ENCODE peak calls at places on chromosomes 7 and 10, in ten cellular contexts. U is sigmoid colon, W is heart left ventricle, Q is A549, S is ovary, A is prostate gland, M is esophagus squamous epithelium, P is endothelial cell of umbilical vein, G is breast epithelium, V is gastrocnemius medialis. N is an unnamed sample.
A peak's percentile ranks its signal among the peaks of the same experiment; 100 is the strongest.

GRCh38 chr10:30862486-30862885 is 169.2 kb downstream of the ZNF438 start:
- DNase-seq in P (no peak), Q (no peak), A (no peak), U (no peak), W (no peak), G (no peak), M (no peak), V (no peak), S (no peak), N (no peak)

GRCh38 chr7:25982684-25983083 is 169.3 kb upstream of the NFE2L3 start:
- DNase-seq in U (no peak), S (no peak), Q (no peak), M (no peak), G (no peak), W (no peak), V (no peak), P (no peak), A (no peak), N (no peak)

GRCh38 chr10:76082232-76082631 is 650.8 kb downstream of the LRMDA start:
- DNase-seq in G (no peak), U (no peak), A (no peak), V (no peak), Q (no peak), M (no peak), P (no peak), S (no peak), W (no peak), N (no peak)

GRCh38 chr7:158028290-158028941 is 559.2 kb downstream of the PTPRN2 start:
- DNase-seq in V (no peak), P (no peak), U (peak; percentile 60), S (no peak), Q (no peak), W (no peak), G (no peak), M (no peak), A (peak; percentile 40), N (peak; percentile 54)

GRCh38 chr7:128946936-128947830 is 9.5 kb downstream of the IRF5 start:
- DNase-seq in M (no peak), W (no peak), G (no peak), V (no peak), S (no peak), U (no peak), A (no peak), P (no peak), Q (no peak), N (peak; percentile 72)

GRCh38 chr10:49367600-49367999 is 28.3 kb downstream of the DRGX start:
- DNase-seq in A (no peak), P (no peak), V (no peak), Q (no peak), G (no peak), M (no peak), U (no peak), S (no peak), W (no peak), N (no peak)

GRCh38 chr7:110830778-110831177 is 260.1 kb upstream of the LRRN3 start:
- DNase-seq in S (no peak), W (no peak), P (no peak), U (no peak), Q (no peak), A (no peak), G (no peak), M (no peak), V (no peak), N (no peak)

GRCh38 chr7:157679607-157680006 is 342.8 kb downstream of the DNAJB6 start:
- DNase-seq in M (no peak), W (no peak), U (peak; percentile 54), P (no peak), G (no peak), Q (no peak), S (no peak), V (no peak), A (no peak), N (peak; percentile 62)

GRCh38 chr7:90994121-90994520 is 270.1 kb upstream of the FZD1 start:
- DNase-seq in G (no peak), M (no peak), A (no peak), Q (no peak), P (no peak), U (no peak), S (no peak), W (peak; percentile 22), V (no peak), N (no peak)

GRCh38 chr10:93746844-93747284 is 10.9 kb upstream of the LGI1 start:
- DNase-seq in W (no peak), P (peak; percentile 2), M (no peak), Q (peak; percentile 35), V (no peak), S (no peak), A (no peak), U (no peak), G (peak; percentile 58), N (no peak)

GRCh38 chr10:27742926-27743735 is 2.5 kb downstream of the MKX start:
- DNase-seq in G (no peak), M (no peak), A (no peak), U (peak; percentile 75), V (no peak), W (peak; percentile 21), S (peak; percentile 70), P (peak; percentile 12), Q (no peak), N (peak; percentile 79)

GRCh38 chr10:70602665-70603438 is at the start of gene PRF1:
- DNase-seq in U (no peak), A (no peak), P (no peak), M (no peak), S (no peak), W (no peak), G (peak; percentile 26), V (no peak), Q (no peak), N (peak; percentile 93)

GRCh38 chr7:157690058-157690832 is 353.4 kb downstream of the DNAJB6 start:
- DNase-seq in M (no peak), U (no peak), G (no peak), Q (no peak), W (no peak), V (no peak), S (no peak), P (no peak), A (no peak), N (peak; percentile 59)

GRCh38 chr7:131581241-131582157 is 25.1 kb upstream of the PODXL start:
- DNase-seq in S (peak; percentile 29), M (no peak), U (peak; percentile 70), P (peak; percentile 59), G (peak; percentile 21), W (peak; percentile 86), V (peak; percentile 87), A (no peak), Q (no peak), N (no peak)

GRCh38 chr7:80809545-80809944 is 109.3 kb downstream of the SEMA3C start:
- DNase-seq in P (no peak), M (no peak), G (no peak), W (no peak), U (no peak), Q (no peak), S (no peak), A (no peak), V (no peak), N (no peak)

GRCh38 chr10:6737758-6738463 is 157.8 kb upstream of the PRKCQ start:
- DNase-seq in A (no peak), W (no peak), U (no peak), S (no peak), G (no peak), Q (peak; percentile 39), P (peak; percentile 69), V (no peak), M (no peak), N (no peak)

GRCh38 chr10:62384057-62384446 is 9.9 kb downstream of the ZNF365 start:
- DNase-seq in U (no peak), Q (no peak), A (no peak), V (no peak), P (peak; percentile 31), G (no peak), M (no peak), W (no peak), S (no peak), N (no peak)

GRCh38 chr7:7920056-7920455 is 48.5 kb upstream of the GLCCI1 start:
- DNase-seq in G (no peak), S (no peak), M (no peak), P (no peak), A (no peak), U (no peak), V (no peak), Q (no peak), W (no peak), N (no peak)

DNA sequence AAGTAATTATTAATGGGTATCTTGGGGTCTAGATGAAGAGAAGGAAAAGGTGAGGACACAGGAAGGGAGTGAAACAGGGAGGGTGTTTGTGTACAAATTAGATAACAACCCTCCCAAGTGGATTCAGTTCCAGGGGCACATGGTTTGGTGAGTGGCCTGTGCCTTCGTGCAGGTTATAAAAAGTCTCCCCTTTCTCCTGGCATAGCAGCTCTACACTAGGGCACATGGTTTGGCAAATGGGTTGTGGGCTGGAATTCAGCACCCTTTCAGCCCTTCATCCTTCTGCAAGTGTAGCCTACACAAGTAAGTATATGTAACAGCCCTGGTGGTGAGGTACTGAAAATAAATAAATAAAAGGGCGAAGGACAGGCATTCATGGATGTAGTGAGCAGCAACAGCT is 359.4 kb downstream of the AUTS2 start:
- DNase-seq in S (no peak), U (no peak), P (no peak), W (no peak), Q (no peak), V (no peak), A (no peak), G (no peak), M (no peak), N (no peak)
- H3K4me1 ChIP-seq in S (peaks cover 14% of the 10 kb centered on the region), U (peaks cover 23% of the 10 kb centered on the region), P (no peaks in the 10 kb centered on the region), W (peaks cover 30% of the 10 kb centered on the region), Q (no peaks in the 10 kb centered on the region), V (peaks cover 27% of the 10 kb centered on the region), A (peaks cover 3% of the 10 kb centered on the region), G (peaks cover 7% of the 10 kb centered on the region), M (peaks cover 28% of the 10 kb centered on the region), N (peaks cover 13% of the 10 kb centered on the region)

DNA sequence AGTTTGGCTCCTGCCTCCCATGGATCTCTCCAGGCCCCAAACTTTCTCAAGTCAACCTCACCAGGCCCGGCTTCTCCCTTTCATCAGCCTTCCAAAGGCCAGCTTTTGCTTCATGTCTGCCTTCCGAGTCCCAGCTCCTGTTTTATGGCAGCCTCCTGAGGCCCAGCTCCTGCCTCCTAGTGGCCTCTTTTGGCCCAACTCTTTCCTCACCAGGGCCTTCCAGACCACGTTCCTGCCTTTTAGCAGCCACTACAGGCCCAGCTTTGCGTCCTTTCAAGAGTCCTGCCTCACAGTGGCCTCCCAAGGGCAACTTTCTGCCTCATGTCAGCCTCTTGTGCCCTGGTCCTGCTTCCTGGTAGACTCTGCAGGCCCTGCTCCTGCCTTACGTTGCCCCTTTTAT is 15.3 kb upstream of the TMEM248 start:
- DNase-seq in P (no peak), W (no peak), Q (no peak), G (no peak), M (no peak), S (no peak), A (no peak), V (no peak), U (no peak), N (no peak)
- TF ChIP-seq POLR2A in P (no peak), W (no peak), Q (no peak), G (no peak), M (no peak), S (no peak), A (no peak), V (no peak), U (no peak), N (no peak)

GRCh38 chr10:103749779-103750178 is 105.6 kb downstream of the SH3PXD2A start:
- DNase-seq in P (no peak), V (no peak), U (no peak), A (no peak), Q (no peak), G (no peak), S (no peak), M (no peak), W (no peak), N (no peak)
- H3K4me1 ChIP-seq in P (peaks cover 8% of the 10 kb centered on the region), V (peaks cover 37% of the 10 kb centered on the region), U (no peaks in the 10 kb centered on the region), A (no peaks in the 10 kb centered on the region), Q (peaks cover 12% of the 10 kb centered on the region), G (no peaks in the 10 kb centered on the region), S (peaks cover 7% of the 10 kb centered on the region), M (peaks cover 76% of the 10 kb centered on the region), W (peaks cover 35% of the 10 kb centered on the region), N (no peaks in the 10 kb centered on the region)

GRCh38 chr7:87475359-87476178 is at the start of gene ABCB4:
- DNase-seq in A (no peak), P (no peak), M (no peak), Q (no peak), S (peak; percentile 18), U (no peak), W (peak; percentile 23), G (no peak), V (no peak), N (peak; percentile 84)
- TF ChIP-seq POLR2A in A (no peak), P (no peak), M (no peak), Q (no peak), S (no peak), U (no peak), W (no peak), G (no peak), V (no peak), N (no peak)

N was measured in spleen.